ENCODE peak calls at places on chromosomes 1 and 21, in seven cellular contexts. C is transverse colon, P is lower leg skin, D is endothelial cell of umbilical vein, F is erythroblast, T is NB4, O is uterus. G is an unnamed sample.

GRCh38 chr1:171803056-171803455 is 21.6 kb downstream of the METTL13 start:
- DNase-seq in F (no peak), T (no peak), O (no peak), P (no peak), C (no peak), D (no peak), G (no peak)

GRCh38 chr1:113808450-113809195 is 3.7 kb downstream of the RSBN1 start:
- DNase-seq in T (peak), F (no peak), P (no peak), C (peak), O (no peak), D (peak), G (no peak)

GRCh38 chr21:34576043-34576466 is 38.9 kb downstream of the RCAN1 start:
- DNase-seq in O (no peak), D (no peak), F (no peak), T (no peak), C (no peak), P (no peak), G (no peak)

GRCh38 chr1:43067856-43068751 is 104.0 kb downstream of the EBNA1BP2 start:
- DNase-seq in T (peak), P (no peak), F (peak), O (no peak), D (no peak), C (peak), G (peak)

GRCh38 chr1:54367613-54368012 is 38.6 kb downstream of the SSBP3 start:
- DNase-seq in C (no peak), F (no peak), P (no peak), T (no peak), D (no peak), O (no peak), G (no peak)

GRCh38 chr1:27341525-27342252 is at the start of gene SYTL1:
- DNase-seq in D (no peak), O (no peak), F (peak), C (peak), T (peak), P (no peak), G (no peak)

GRCh38 chr1:156241311-156241811 is 623 bp upstream of the BGLAP start:
- DNase-seq in C (no peak), T (peak), D (no peak), O (no peak), F (no peak), P (no peak), G (no peak)

GRCh38 chr1:40948741-40949528 is 30.6 kb upstream of the CTPS1 start:
- DNase-seq in P (peak), C (peak), D (peak), T (peak), F (peak), O (no peak), G (no peak)

GRCh38 chr1:16249838-16250241 is 12.9 kb upstream of the CPLANE2 start:
- DNase-seq in T (no peak), F (no peak), C (peak), O (peak), P (peak), D (peak), G (no peak)

GRCh38 chr1:228064741-228065542 is 17.6 kb upstream of the ARF1 start:
- DNase-seq in P (no peak), C (no peak), T (no peak), D (no peak), F (no peak), O (no peak), G (no peak)

GRCh38 chr1:1911390-1912041 is 3.5 kb upstream of the CALML6 start:
- DNase-seq in O (no peak), C (peak), F (no peak), P (no peak), T (no peak), D (no peak), G (peak)

GRCh38 chr1:42801832-42802483 is 15.0 kb upstream of the ERMAP start:
- DNase-seq in P (no peak), O (no peak), D (no peak), T (no peak), C (no peak), F (no peak), G (no peak)

GRCh38 chr1:165452336-165453130 is 7.6 kb upstream of the RXRG start:
- DNase-seq in C (no peak), P (no peak), T (no peak), D (no peak), F (peak), O (no peak), G (no peak)

GRCh38 chr1:180949616-180950000 is 36.9 kb downstream of the KIAA1614 start:
- DNase-seq in T (no peak), F (no peak), D (no peak), P (no peak), C (no peak), O (no peak), G (no peak)

GRCh38 chr1:31586376-31587327 is 10.3 kb downstream of the TINAGL1 start:
- DNase-seq in C (no peak), O (no peak), T (no peak), D (no peak), F (no peak), P (no peak), G (no peak)

GRCh38 chr1:198932351-198932991 is 293.6 kb downstream of the PTPRC start:
- DNase-seq in O (no peak), C (no peak), D (peak), F (peak), P (no peak), T (peak), G (no peak)

GRCh38 chr1:241749041-241749798 is 97.1 kb downstream of the WDR64 start:
- DNase-seq in O (no peak), P (no peak), C (no peak), T (no peak), D (no peak), F (no peak), G (no peak)

GRCh38 chr1:24294228-24294672 is 24.9 kb upstream of the GRHL3 start:
- DNase-seq in F (peak), T (peak), O (peak), C (peak), P (peak), D (peak), G (no peak)

GRCh38 chr1:226983998-226984364 is 43.9 kb downstream of the COQ8A start:
- DNase-seq in C (no peak), D (no peak), F (no peak), O (no peak), P (no peak), T (no peak), G (no peak)

GRCh38 chr1:226983247-226983997 is 43.3 kb downstream of the COQ8A start:
- DNase-seq in P (no peak), D (no peak), F (no peak), C (no peak), T (no peak), O (no peak), G (no peak)

GRCh38 chr1:226985839-226986463 is 45.9 kb downstream of the COQ8A start:
- DNase-seq in F (peak), T (no peak), C (no peak), O (no peak), P (no peak), D (no peak), G (no peak)

GRCh38 chr1:226985239-226985838 is 45.2 kb downstream of the COQ8A start:
- DNase-seq in C (no peak), O (no peak), F (no peak), D (no peak), P (no peak), T (no peak), G (no peak)

GRCh38 chr1:226984521-226985238 is 44.6 kb downstream of the COQ8A start:
- DNase-seq in C (no peak), F (peak), P (no peak), O (no peak), T (no peak), D (no peak), G (no peak)
- TF ChIP-seq POLR2A in C (no peak), F (no peak), P (no peak), O (no peak), T (no peak), D (no peak), G (no peak)

GRCh38 chr21:46412521-46413364 is 45.9 kb upstream of the DIP2A start:
- DNase-seq in D (no peak), O (no peak), T (no peak), F (no peak), C (no peak), P (no peak), G (no peak)
- TF ChIP-seq POLR2A in D (no peak), O (no peak), T (no peak), F (no peak), C (no peak), P (no peak), G (no peak)

DNA sequence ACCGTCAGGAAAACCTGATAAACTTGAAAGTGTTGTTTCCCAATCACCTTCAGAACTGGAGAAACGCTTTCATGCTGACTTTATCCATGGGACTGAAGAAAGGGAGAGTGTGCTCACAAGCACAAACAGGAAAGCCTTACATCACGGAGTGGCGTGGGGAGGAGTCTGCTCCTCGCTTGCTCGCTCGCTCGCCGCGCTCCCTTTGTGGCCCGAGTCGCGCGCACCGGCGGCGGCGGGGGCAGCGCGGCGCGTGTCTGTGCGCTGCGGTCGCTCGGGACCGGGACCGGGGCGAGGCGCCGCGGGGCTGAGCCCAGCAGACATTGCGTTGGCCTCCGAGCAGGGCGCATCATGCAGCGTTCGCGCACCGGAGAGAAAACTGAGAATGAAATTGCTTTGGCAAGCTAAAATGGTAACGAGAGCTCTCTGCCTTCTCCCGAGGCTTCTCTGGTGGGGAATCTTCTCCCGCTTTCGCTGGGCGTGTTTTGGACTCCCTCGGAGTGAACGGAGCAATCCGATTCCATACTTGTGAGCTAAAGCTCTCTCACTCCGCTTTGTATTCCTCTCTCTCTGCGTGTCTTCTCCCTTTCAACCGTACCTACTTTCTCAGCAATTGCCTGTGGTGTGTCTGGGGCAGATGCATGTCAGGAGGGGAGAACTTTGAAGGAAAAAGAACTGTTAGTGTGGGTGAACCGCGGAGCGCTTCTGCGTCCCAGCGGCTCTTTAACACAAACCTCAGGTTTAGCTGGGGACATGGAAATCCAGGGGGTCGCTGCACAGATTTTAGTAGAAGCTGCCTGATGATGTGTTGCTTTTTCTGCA is at the start of gene RGL1:
- DNase-seq in P (peak), F (no peak), D (peak), T (peak), O (peak), C (peak), G (peak)
- TF ChIP-seq POLR2A in P (no peak), F (no peak), D (peak), T (no peak), O (peak), C (peak), G (peak)

DNA sequence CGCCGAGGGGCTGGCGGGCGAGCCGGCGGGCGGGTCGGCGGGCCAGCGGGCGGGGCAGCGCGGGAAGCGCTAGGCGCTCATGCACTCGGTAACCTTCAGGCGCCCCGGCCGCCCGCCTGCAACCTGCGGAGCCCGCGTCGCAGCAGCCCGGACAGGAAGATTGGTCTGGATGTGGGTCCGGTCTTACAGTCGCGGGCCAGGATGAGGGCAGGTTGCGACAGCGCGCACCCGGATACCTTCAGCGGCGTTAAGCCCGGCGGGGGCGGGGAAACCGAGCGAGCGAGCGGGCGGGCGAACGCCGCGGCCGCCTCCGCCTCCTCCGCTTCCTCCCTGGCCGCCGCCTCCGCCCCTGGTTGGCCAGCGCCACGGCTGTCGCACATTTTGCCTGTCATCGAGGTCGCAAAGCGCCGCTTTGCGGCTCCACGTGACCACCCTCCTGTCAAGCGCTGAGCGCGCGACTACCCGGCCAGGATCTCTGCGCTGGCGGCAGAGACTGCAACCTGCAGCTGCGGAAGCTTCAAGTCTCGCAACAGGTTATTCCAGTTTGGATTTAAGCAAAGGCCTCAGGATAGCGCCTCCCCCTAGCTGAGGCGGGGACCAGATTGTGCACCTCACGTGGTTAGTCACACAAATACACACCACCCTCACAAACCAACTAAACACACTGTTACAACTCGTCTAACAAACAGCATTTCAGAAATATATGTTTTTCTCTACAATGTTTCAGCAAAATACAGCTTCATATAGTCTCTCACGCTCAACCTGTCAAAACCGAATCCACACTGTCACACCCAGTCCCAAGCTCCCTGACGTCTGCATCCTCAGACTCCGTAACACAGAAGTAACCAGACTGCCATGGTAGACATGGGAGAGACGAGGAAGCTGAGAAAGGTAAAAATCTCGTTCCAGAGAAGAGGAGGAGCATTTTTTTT is at the start of gene FAF1:
- DNase-seq in C (peak), P (peak), T (peak), F (peak), O (peak), D (peak), G (peak)
- TF ChIP-seq POLR2A in C (peak), P (peak), T (peak), F (peak), O (peak), D (peak), G (peak)

GRCh38 chr1:226816585-226816984 is 53.8 kb upstream of the PSEN2 start:
- DNase-seq in C (no peak), F (no peak), T (no peak), P (no peak), O (no peak), D (no peak), G (no peak)

GRCh38 chr1:226809785-226810571 is 60.4 kb upstream of the PSEN2 start:
- DNase-seq in C (no peak), F (no peak), P (no peak), T (no peak), O (no peak), D (no peak), G (no peak)

GRCh38 chr1:226813671-226814591 is 56.5 kb upstream of the PSEN2 start:
- DNase-seq in F (no peak), P (no peak), O (no peak), D (peak), C (no peak), T (no peak), G (no peak)

GRCh38 chr1:226810681-226811080 is 59.7 kb upstream of the PSEN2 start:
- DNase-seq in O (no peak), P (no peak), D (no peak), C (no peak), F (no peak), T (no peak), G (no peak)

DNA sequence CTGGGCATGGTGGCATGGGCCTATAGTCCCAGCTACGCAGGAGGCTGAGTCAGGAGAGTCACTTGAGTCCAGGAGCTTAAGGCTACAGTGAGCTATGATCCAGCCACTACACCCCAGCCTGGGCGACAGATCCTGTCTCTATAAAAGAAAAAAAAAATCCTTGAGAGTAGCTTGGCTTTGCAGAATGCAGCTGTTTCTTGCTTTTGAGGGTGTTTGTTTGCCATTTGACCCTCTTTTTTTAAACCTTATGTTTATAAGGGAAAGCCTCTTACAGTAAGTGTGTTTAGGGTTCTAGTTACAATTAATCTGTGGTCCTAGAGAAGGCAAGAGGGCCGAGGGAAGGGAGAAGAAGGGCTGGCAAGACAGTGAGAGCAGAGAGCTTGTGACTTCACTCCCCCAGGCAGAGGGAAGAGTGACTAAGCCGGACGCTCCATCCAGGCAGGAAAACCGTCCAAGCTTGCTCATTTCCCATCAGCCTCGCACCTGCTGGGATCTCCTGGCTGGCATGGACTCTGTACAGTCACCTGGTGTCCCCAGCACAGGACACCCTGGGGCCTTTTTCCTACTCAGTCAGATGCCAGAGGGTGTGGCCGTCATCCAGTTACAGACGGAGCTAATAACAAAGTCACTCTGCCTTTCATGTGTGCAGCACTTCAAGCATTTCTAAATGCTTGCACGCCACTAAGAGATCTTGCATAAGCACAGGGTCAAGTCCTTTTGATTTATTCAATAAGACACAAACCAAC is 55.5 kb upstream of the PSEN2 start:
- DNase-seq in P (peak), C (peak), F (no peak), O (peak), D (peak), T (no peak), G (peak)
- TF ChIP-seq POLR2A in P (no peak), C (peak), F (no peak), O (no peak), D (no peak), T (no peak), G (no peak)

DNA sequence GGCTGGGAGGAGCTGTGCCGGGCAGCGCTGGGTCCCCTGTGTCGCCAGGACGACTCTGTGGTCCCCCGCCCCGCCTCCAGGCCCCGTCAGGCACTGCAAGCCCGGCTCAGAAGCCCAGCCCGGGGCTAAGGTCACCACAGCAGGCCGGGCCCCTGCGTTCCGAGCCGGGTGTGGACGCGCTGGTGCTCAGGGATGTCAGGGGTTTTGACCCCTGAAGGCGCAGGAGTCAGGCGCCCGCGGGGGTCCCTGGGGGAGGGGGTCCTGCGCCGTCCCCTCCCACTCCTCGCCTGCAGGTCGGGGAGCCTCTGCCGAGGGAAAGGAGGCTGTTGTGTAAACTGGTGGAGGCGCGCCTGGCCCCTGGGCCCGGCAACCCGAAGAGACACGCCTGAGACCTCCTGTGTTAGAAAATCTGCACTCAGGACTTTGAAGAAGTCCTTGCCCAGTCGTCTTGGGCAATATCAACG is 23.7 kb upstream of the TMEM54 start:
- DNase-seq in T (no peak), F (no peak), D (no peak), P (no peak), O (no peak), C (peak), G (no peak)
- TF ChIP-seq POLR2A in T (no peak), F (no peak), D (no peak), P (no peak), O (no peak), C (peak), G (no peak)

DNA sequence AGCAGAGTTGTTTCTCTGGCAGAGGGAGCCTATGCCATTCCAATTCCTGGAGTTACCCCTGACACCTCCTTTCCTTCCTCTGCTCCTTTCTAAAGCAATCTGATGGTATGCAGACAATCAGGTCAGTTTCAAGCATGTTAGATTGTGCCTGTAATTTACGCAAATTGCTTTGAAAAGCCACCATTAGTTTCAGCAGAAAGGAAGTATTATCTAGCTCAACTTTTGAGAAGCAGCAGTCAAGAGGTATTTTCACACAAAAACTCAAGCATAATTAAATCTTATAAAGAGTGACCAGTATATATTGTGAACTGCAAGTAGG is 2.2 kb downstream of the ERRFI1 start:
- DNase-seq in T (no peak), P (no peak), C (no peak), O (no peak), D (no peak), F (no peak), G (no peak)
- TF ChIP-seq POLR2A in T (no peak), P (no peak), C (no peak), O (no peak), D (no peak), F (no peak), G (no peak)

G was measured in ovary.